ENCODE peak calls at places on chromosome 10, in nine cellular contexts. M is BJ; H is putamen; R is renal cortical epithelial cell; D is Daoy; O is activated CD4-positive, alpha-beta T cell treated with anti-CD3 and anti-CD28 coated beads for 24 hours; W is kidney; B is CD8-positive, alpha-beta T cell; F is left kidney. T is an unnamed sample.
A peak's percentile ranks its signal among the peaks of the same experiment; 100 is the strongest.

GRCh38 chr10:118259288-118259906 is 82.7 kb downstream of the FAM204A start:
- DNase-seq in M (no peak), H (no peak), R (peak; percentile 38), D (peak; percentile 51), O (no peak), W (no peak), B (no peak), F (peak; percentile 76), T (no peak)

GRCh38 chr10:117007080-117007479 is 2.1 kb upstream of the SHTN1 start:
- DNase-seq in M (peak; percentile 54), H (no peak), R (peak; percentile 91), D (peak; percentile 51), O (no peak), W (no peak), B (no peak), F (no peak), T (peak; percentile 43)

GRCh38 chr10:61958793-61959192 is 57.3 kb downstream of the ARID5B start:
- DNase-seq in M (no peak), H (no peak), R (no peak), D (no peak), O (no peak), W (no peak), B (no peak), F (no peak), T (no peak)

GRCh38 chr10:132523561-132524442 is 13.8 kb upstream of the INPP5A start:
- DNase-seq in M (no peak), H (no peak), R (no peak), D (no peak), O (no peak), W (peak; percentile 44), B (no peak), F (no peak), T (no peak)

GRCh38 chr10:35643151-35643975 is 1.3 kb upstream of the FZD8 start:
- DNase-seq in M (no peak), H (no peak), R (peak; percentile 50), D (peak; percentile 57), O (no peak), W (peak; percentile 92), B (no peak), F (peak; percentile 82), T (no peak)

GRCh38 chr10:68301790-68302502 is 29.9 kb upstream of the HNRNPH3 start:
- DNase-seq in M (peak; percentile 24), H (peak; percentile 56), R (peak; percentile 75), D (peak; percentile 17), O (no peak), W (no peak), B (no peak), F (peak; percentile 78), T (peak; percentile 17)

GRCh38 chr10:10848488-10849111 is 169.1 kb upstream of the CELF2 start:
- DNase-seq in M (no peak), H (no peak), R (no peak), D (no peak), O (no peak), W (no peak), B (no peak), F (no peak), T (no peak)

GRCh38 chr10:52479567-52479966 is 165.5 kb downstream of the DKK1 start:
- DNase-seq in M (no peak), H (no peak), R (no peak), D (no peak), O (no peak), W (no peak), B (no peak), F (no peak), T (no peak)

GRCh38 chr10:3009341-3009740 is 58.0 kb upstream of the PFKP start:
- DNase-seq in M (no peak), H (no peak), R (no peak), D (no peak), O (no peak), W (no peak), B (no peak), F (no peak), T (no peak)

GRCh38 chr10:88848499-88848898 is 3.1 kb downstream of the ANKRD22 start:
- DNase-seq in M (peak; percentile 49), H (no peak), R (peak; percentile 93), D (peak; percentile 47), O (no peak), W (no peak), B (no peak), F (no peak), T (peak; percentile 55)

GRCh38 chr10:107855933-107856332 is 691.4 kb upstream of the SORCS1 start:
- DNase-seq in M (no peak), H (no peak), R (no peak), D (no peak), O (no peak), W (no peak), B (no peak), F (no peak), T (no peak)

GRCh38 chr10:22631646-22632278 is 82.6 kb downstream of the PIP4K2A start:
- DNase-seq in M (no peak), H (peak; percentile 90), R (peak; percentile 57), D (no peak), O (no peak), W (no peak), B (no peak), F (no peak), T (no peak)

GRCh38 chr10:12981570-12981969 is 19.9 kb downstream of the CCDC3 start:
- DNase-seq in M (no peak), H (no peak), R (no peak), D (peak; percentile 37), O (no peak), W (no peak), B (no peak), F (no peak), T (no peak)

GRCh38 chr10:93152136-93152535 is 78.4 kb downstream of the CYP26A1 start:
- DNase-seq in M (peak; percentile 86), H (no peak), R (peak; percentile 73), D (no peak), O (no peak), W (no peak), B (no peak), F (no peak), T (peak; percentile 77)

GRCh38 chr10:117768333-117769045 is 225.9 kb downstream of the EMX2 start:
- DNase-seq in M (no peak), H (no peak), R (no peak), D (no peak), O (no peak), W (no peak), B (no peak), F (no peak), T (no peak)

GRCh38 chr10:22486431-22486830 is 141.1 kb downstream of the SPAG6 start:
- DNase-seq in M (no peak), H (no peak), R (no peak), D (no peak), O (no peak), W (no peak), B (no peak), F (no peak), T (no peak)

GRCh38 chr10:14879055-14879800 is 562 bp downstream of the SUV39H2 start:
- DNase-seq in M (no peak), H (peak; percentile 6), R (peak; percentile 14), D (peak; percentile 27), O (peak; percentile 11), W (peak; percentile 75), B (peak; percentile 6), F (peak; percentile 67), T (no peak)

GRCh38 chr10:96512997-96513685 is 585 bp downstream of the TLL2 start:
- DNase-seq in M (no peak), H (no peak), R (no peak), D (no peak), O (no peak), W (peak; percentile 76), B (peak; percentile 4), F (no peak), T (no peak)

GRCh38 chr10:129883637-129884389 is 80.3 kb downstream of the EBF3 start:
- DNase-seq in M (no peak), H (no peak), R (no peak), D (no peak), O (no peak), W (no peak), B (no peak), F (no peak), T (no peak)

GRCh38 chr10:71975891-71976725 is 11.9 kb downstream of the CHST3 start:
- DNase-seq in M (no peak), H (no peak), R (peak; percentile 86), D (peak; percentile 54), O (no peak), W (no peak), B (no peak), F (no peak), T (no peak)

GRCh38 chr10:3803884-3804741 is 19.1 kb upstream of the KLF6 start:
- DNase-seq in M (no peak), H (no peak), R (no peak), D (peak; percentile 20), O (no peak), W (no peak), B (no peak), F (no peak), T (no peak)

GRCh38 chr10:116706281-116706680 is 36.1 kb downstream of the HSPA12A start:
- DNase-seq in M (no peak), H (no peak), R (no peak), D (no peak), O (no peak), W (no peak), B (no peak), F (no peak), T (no peak)

GRCh38 chr10:59894114-59894513 is 12.2 kb downstream of the CCDC6 start:
- DNase-seq in M (no peak), H (no peak), R (peak; percentile 75), D (peak; percentile 27), O (no peak), W (no peak), B (no peak), F (no peak), T (peak; percentile 43)

GRCh38 chr10:89431977-89432376 is 17.6 kb downstream of the IFIT5 start:
- DNase-seq in M (no peak), H (no peak), R (peak; percentile 95), D (peak; percentile 35), O (no peak), W (no peak), B (no peak), F (peak; percentile 21), T (no peak)

GRCh38 chr10:124588736-124589451 is 127.3 kb downstream of the LHPP start:
- DNase-seq in M (no peak), H (no peak), R (peak; percentile 32), D (no peak), O (no peak), W (peak; percentile 84), B (no peak), F (peak; percentile 97), T (no peak)

GRCh38 chr10:82340166-82340565 is 465.2 kb downstream of the NRG3 start:
- DNase-seq in M (no peak), H (no peak), R (no peak), D (no peak), O (no peak), W (no peak), B (no peak), F (no peak), T (no peak)

GRCh38 chr10:83580373-83581012 is 558.8 kb upstream of the GHITM start:
- DNase-seq in M (no peak), H (no peak), R (no peak), D (no peak), O (no peak), W (no peak), B (no peak), F (no peak), T (no peak)

GRCh38 chr10:25398680-25399079 is 223.9 kb downstream of the GPR158 start:
- DNase-seq in M (no peak), H (no peak), R (no peak), D (no peak), O (no peak), W (no peak), B (no peak), F (peak; percentile 8), T (no peak)

GRCh38 chr10:101295266-101295665 is 58.7 kb upstream of the BTRC start:
- DNase-seq in M (no peak), H (no peak), R (no peak), D (no peak), O (no peak), W (no peak), B (no peak), F (peak; percentile 61), T (no peak)

T was measured in GM04503.